ENCODE peak calls at places on chromosomes 7 and 10, in seven cellular contexts. L is activated effector memory CD4-positive, alpha-beta T cell treated with anti-CD3 and anti-CD28 coated beads, Interleukin-2, amount 50 U/mL, for 16 hours; W is T-helper 2 cell; X is T-helper 9 cell; S is NCI-H748 treated with DMSO at 0.1 percent for 48 hours; P is GM04504; R is HTR-8/SVneo. I is an unnamed sample.

GRCh38 chr7:5234852-5235831 is 45.1 kb downstream of the WIPI2 start:
- DNase-seq in W (no peak), L (no peak), P (no peak), S (no peak), X (no peak), R (no peak), I (no peak)

GRCh38 chr10:96334888-96335526 is 23.8 kb downstream of the OPALIN start:
- DNase-seq in R (peak), P (peak), X (no peak), L (no peak), W (no peak), S (peak), I (no peak)

GRCh38 chr10:7572435-7572834 is 94.3 kb downstream of the ITIH5 start:
- DNase-seq in W (no peak), R (peak), P (peak), L (no peak), X (no peak), S (no peak), I (no peak)

GRCh38 chr7:45580053-45580872 is 6.1 kb downstream of the ADCY1 start:
- DNase-seq in S (peak), R (no peak), L (peak), W (no peak), P (no peak), X (no peak), I (peak)

GRCh38 chr7:18866359-18867036 is 250.9 kb downstream of the TWIST1 start:
- DNase-seq in R (peak), S (no peak), W (no peak), X (no peak), L (no peak), P (peak), I (peak)

GRCh38 chr10:75395171-75395954 is 6.2 kb downstream of the ZNF503 start:
- DNase-seq in L (no peak), S (no peak), X (no peak), P (no peak), R (no peak), W (no peak), I (peak)

GRCh38 chr10:78339251-78339650 is 305.6 kb downstream of the RPS24 start:
- DNase-seq in W (no peak), L (peak), P (no peak), X (no peak), R (no peak), S (no peak), I (no peak)

GRCh38 chr10:74276416-74276815 is 125.4 kb downstream of the ADK start:
- DNase-seq in X (no peak), R (no peak), P (no peak), L (no peak), W (no peak), S (no peak), I (no peak)

GRCh38 chr7:155880721-155881120 is 68.5 kb upstream of the SHH start:
- DNase-seq in W (no peak), R (no peak), L (peak), P (no peak), X (no peak), S (no peak), I (no peak)

I was measured in posterior vena cava.